ENCODE peak calls at places on chromosomes 1 and 21, in six cellular contexts. K is CD8-positive, alpha-beta T cell; N is astrocyte; M is dorsolateral prefrontal cortex; P is astrocyte of the cerebellum; C is A549. E is an unnamed sample.
A peak's percentile ranks its signal among the peaks of the same experiment; 100 is the strongest.

GRCh38 chr1:175976865-175977642 is 230.0 kb downstream of the COP1 start:
- DNase-seq in K (no peak), N (peak; percentile 48), M (no peak), P (no peak), C (no peak), E (no peak)

GRCh38 chr1:13808729-13809131 is 108.7 kb downstream of the PRDM2 start:
- DNase-seq in K (no peak), N (no peak), M (no peak), P (no peak), C (no peak), E (no peak)

GRCh38 chr1:2854611-2855010 is 53.1 kb upstream of the TTC34 start:
- DNase-seq in K (no peak), N (no peak), M (no peak), P (no peak), C (no peak), E (no peak)

GRCh38 chr1:59556802-59557548 is 257.8 kb upstream of the HOOK1 start:
- DNase-seq in K (no peak), N (no peak), M (no peak), P (peak; percentile 36), C (no peak), E (no peak)

GRCh38 chr1:198825254-198825653 is 186.4 kb downstream of the PTPRC start:
- DNase-seq in K (no peak), N (no peak), M (no peak), P (no peak), C (no peak), E (no peak)

GRCh38 chr1:238951809-238952208 is 434.6 kb upstream of the CHRM3 start:
- DNase-seq in K (no peak), N (peak; percentile 46), M (no peak), P (peak; percentile 53), C (no peak), E (no peak)

GRCh38 chr1:200072636-200073285 is 45.3 kb downstream of the NR5A2 start:
- DNase-seq in K (no peak), N (no peak), M (no peak), P (no peak), C (no peak), E (no peak)

GRCh38 chr1:6491480-6491962 is at the start of gene PLEKHG5:
- DNase-seq in K (no peak), N (peak; percentile 87), M (no peak), P (peak; percentile 18), C (no peak), E (no peak)

GRCh38 chr21:31700040-31700439 is 31.9 kb downstream of the SCAF4 start:
- DNase-seq in K (no peak), N (no peak), M (no peak), P (no peak), C (no peak), E (no peak)

GRCh38 chr1:210373878-210374599 is 45.3 kb downstream of the HHAT start:
- DNase-seq in K (peak; percentile 53), N (peak; percentile 99), M (peak; percentile 50), P (peak; percentile 90), C (peak; percentile 80), E (peak; percentile 54)

GRCh38 chr21:15192243-15192642 is 127.4 kb upstream of the NRIP1 start:
- DNase-seq in K (no peak), N (no peak), M (no peak), P (no peak), C (no peak), E (no peak)

GRCh38 chr1:11736746-11737639 is 1.1 kb downstream of the AGTRAP start:
- DNase-seq in K (no peak), N (peak; percentile 77), M (no peak), P (no peak), C (peak; percentile 16), E (peak; percentile 71)

GRCh38 chr1:203052556-203053059 is 26.3 kb downstream of the PPFIA4 start:
- DNase-seq in K (no peak), N (no peak), M (no peak), P (no peak), C (no peak), E (no peak)

GRCh38 chr1:194829492-194829891 is 1643.1 kb upstream of the B3GALT2 start:
- DNase-seq in K (no peak), N (peak; percentile 23), M (no peak), P (no peak), C (no peak), E (no peak)

GRCh38 chr1:194830387-194830786 is 1644.0 kb upstream of the B3GALT2 start:
- DNase-seq in K (no peak), N (no peak), M (no peak), P (no peak), C (no peak), E (no peak)

DNA sequence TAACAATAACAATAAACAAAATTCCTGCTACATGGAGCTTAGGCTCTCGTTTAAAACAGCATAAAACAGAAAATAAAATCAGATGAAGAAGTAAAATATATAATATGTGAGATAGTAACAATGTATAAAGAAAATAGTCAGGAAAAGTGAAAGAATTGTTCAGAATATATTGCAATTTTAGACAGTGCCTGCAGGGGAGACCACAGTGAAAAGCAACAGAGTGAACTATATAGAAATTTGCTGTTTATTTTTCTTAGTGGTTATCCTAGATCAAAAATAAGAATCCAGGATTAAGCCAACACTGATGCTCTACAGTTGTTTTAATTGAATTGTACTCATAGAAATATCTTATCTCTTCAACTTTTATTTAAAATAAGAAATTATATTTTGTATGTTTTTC is 1639.0 kb upstream of the B3GALT2 start:
- DNase-seq in K (no peak), N (no peak), M (no peak), P (no peak), C (no peak), E (no peak)
- TF ChIP-seq CTCF in K (no peak), N (no peak), M (no peak), P (peak; percentile 4), C (no peak), E (no peak)

GRCh38 chr21:37564924-37565529 is 198.5 kb downstream of the DYRK1A start:
- DNase-seq in K (no peak), N (no peak), M (no peak), P (no peak), C (no peak), E (no peak)

GRCh38 chr21:37562920-37563640 is 196.5 kb downstream of the DYRK1A start:
- DNase-seq in K (no peak), N (no peak), M (no peak), P (no peak), C (no peak), E (no peak)

GRCh38 chr21:37565530-37566223 is 199.1 kb downstream of the DYRK1A start:
- DNase-seq in K (no peak), N (peak; percentile 18), M (no peak), P (no peak), C (no peak), E (no peak)

GRCh38 chr21:37563641-37564340 is 197.2 kb downstream of the DYRK1A start:
- DNase-seq in K (peak; percentile 94), N (peak; percentile 85), M (peak; percentile 88), P (peak; percentile 79), C (peak; percentile 66), E (peak; percentile 87)

GRCh38 chr21:37564341-37564923 is 197.9 kb downstream of the DYRK1A start:
- DNase-seq in K (peak; percentile 86), N (peak; percentile 99), M (peak; percentile 61), P (peak; percentile 94), C (peak; percentile 68), E (peak; percentile 97)
- TF ChIP-seq CTCF in K (no peak), N (no peak), M (no peak), P (no peak), C (peak; percentile 27), E (no peak)

GRCh38 chr1:1621173-1621661 is 5.9 kb downstream of the MIB2 start:
- DNase-seq in K (no peak), N (no peak), M (no peak), P (no peak), C (no peak), E (no peak)

GRCh38 chr1:1621682-1622577 is 6.6 kb downstream of the MIB2 start:
- DNase-seq in K (no peak), N (no peak), M (no peak), P (peak; percentile 32), C (no peak), E (no peak)

GRCh38 chr1:1618396-1619068 is 3.2 kb downstream of the MIB2 start:
- DNase-seq in K (no peak), N (no peak), M (no peak), P (no peak), C (no peak), E (no peak)

GRCh38 chr1:1620433-1621139 is 5.3 kb downstream of the MIB2 start:
- DNase-seq in K (no peak), N (no peak), M (no peak), P (no peak), C (no peak), E (no peak)

DNA sequence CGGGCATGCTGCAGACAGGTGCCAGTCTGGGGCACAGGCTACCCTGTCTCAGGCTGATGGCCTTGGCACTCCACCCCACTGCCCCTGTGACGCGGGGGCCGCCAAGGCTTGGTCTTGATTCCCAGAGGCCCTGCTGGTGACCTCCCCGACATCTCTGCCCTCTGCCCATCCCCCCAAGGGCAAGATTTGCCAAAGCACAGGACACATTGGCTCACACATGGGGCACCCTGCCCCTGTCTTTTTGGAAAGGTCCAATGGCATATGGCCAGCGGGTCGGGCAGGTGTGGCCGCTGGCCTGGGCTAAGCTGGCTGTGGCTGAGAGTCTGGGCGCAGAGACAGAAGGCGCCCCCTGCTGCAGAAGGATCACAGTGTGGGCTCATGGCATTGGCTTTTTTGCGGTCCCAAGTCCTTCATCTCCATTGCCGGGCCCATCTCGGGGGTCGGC is 4.6 kb downstream of the MIB2 start:
- DNase-seq in K (no peak), N (no peak), M (no peak), P (no peak), C (no peak), E (no peak)
- TF ChIP-seq CTCF in K (no peak), N (no peak), M (no peak), P (no peak), C (peak; percentile 20), E (no peak)

GRCh38 chr1:29416267-29416666 is 179.9 kb downstream of the PTPRU start:
- DNase-seq in K (no peak), N (no peak), M (no peak), P (no peak), C (no peak), E (no peak)

GRCh38 chr1:29414091-29414490 is 177.8 kb downstream of the PTPRU start:
- DNase-seq in K (peak; percentile 44), N (no peak), M (no peak), P (no peak), C (no peak), E (no peak)

GRCh38 chr1:29413661-29414060 is 177.3 kb downstream of the PTPRU start:
- DNase-seq in K (no peak), N (no peak), M (no peak), P (no peak), C (no peak), E (no peak)

GRCh38 chr1:29415861-29416260 is 179.5 kb downstream of the PTPRU start:
- DNase-seq in K (no peak), N (no peak), M (no peak), P (no peak), C (no peak), E (no peak)

DNA sequence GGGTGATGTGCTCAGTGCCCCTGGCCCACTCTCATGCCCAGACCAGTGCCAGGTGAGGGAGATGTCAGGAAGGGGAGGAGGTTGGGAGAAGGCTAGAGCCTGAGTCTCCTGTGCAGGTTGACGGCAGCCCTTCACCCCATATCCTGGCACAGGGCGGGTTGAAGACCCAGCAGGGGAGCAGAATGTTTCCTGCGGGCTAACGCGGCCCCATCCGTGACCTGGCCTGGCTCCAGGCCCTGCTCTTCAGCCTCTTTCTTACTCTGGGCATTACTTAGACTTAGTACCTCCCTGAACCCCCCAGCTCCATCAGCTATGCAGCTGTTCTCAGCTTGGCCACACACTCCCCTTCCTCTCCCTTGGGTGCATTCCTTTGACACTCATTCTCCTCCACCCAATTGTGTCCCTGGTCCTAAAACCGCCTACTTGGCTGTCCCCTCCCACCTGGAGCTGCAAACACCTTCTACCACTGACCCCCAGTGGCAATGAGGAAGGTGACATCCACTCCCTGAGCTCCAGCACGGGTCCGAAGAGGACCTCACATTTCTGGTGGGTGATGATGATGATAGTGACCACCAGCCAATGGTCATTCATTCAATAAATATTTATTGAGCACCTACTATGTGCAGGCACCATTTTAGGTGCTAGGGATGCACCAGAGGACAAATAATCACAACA is 179.0 kb downstream of the PTPRU start:
- DNase-seq in K (peak; percentile 32), N (no peak), M (no peak), P (no peak), C (peak; percentile 18), E (no peak)
- TF ChIP-seq CTCF in K (no peak), N (no peak), M (no peak), P (no peak), C (no peak), E (no peak)

E was measured in CD14-positive monocyte.